ENCODE peak calls at places on chromosomes 7 and 10, in ten cellular contexts. P is Peyer's patch; D is effector memory CD4-positive, alpha-beta T cell; A is left lung; F is BE2C; K is aorta; U is tibial artery; I is fibroblast of lung; T is right lobe of liver; Z is IMR-90. Y is an unnamed sample. For H3K4me1, the result is how much of the 10 kb centered on the place peaks cover.

GRCh38 chr10:100020161-100020882 is 10.6 kb upstream of the DNMBP start:
- DNase-seq in P (no peak), D (no peak), A (no peak), F (no peak), K (no peak), U (no peak), I (no peak), T (no peak), Z (no peak), Y (no peak)

GRCh38 chr10:127679642-127680255 is 57.2 kb upstream of the FOXI2 start:
- DNase-seq in P (no peak), D (no peak), A (no peak), F (no peak), K (no peak), U (no peak), I (no peak), T (no peak), Z (no peak), Y (peak)

GRCh38 chr10:49119746-49120145 is 4.4 kb upstream of the VSTM4 start:
- DNase-seq in P (no peak), D (no peak), A (no peak), F (no peak), K (no peak), U (no peak), I (peak), T (no peak), Z (peak), Y (no peak)

GRCh38 chr10:55747244-55747643 is 613.8 kb downstream of the ZWINT start:
- DNase-seq in P (peak), D (no peak), A (no peak), F (no peak), K (no peak), U (no peak), I (no peak), T (no peak), Z (no peak), Y (no peak)

GRCh38 chr10:73790886-73791625 is 5.7 kb downstream of the ZSWIM8 start:
- DNase-seq in P (no peak), D (no peak), A (no peak), F (no peak), K (no peak), U (no peak), I (no peak), T (no peak), Z (no peak), Y (no peak)

GRCh38 chr10:110525349-110526260 is 27.9 kb downstream of the DUSP5 start:
- DNase-seq in P (no peak), D (no peak), A (no peak), F (no peak), K (no peak), U (no peak), I (peak), T (peak), Z (peak), Y (no peak)

GRCh38 chr7:127322832-127323231 is 69.7 kb downstream of the ZNF800 start:
- DNase-seq in P (no peak), D (no peak), A (no peak), F (no peak), K (no peak), U (no peak), I (no peak), T (no peak), Z (no peak), Y (no peak)

GRCh38 chr10:86197166-86197790 is 169.3 kb downstream of the GRID1 start:
- DNase-seq in P (peak), D (no peak), A (no peak), F (no peak), K (no peak), U (peak), I (no peak), T (peak), Z (no peak), Y (no peak)

GRCh38 chr7:30805081-30805691 is 34.0 kb downstream of the MINDY4 start:
- DNase-seq in P (no peak), D (no peak), A (no peak), F (no peak), K (no peak), U (no peak), I (no peak), T (no peak), Z (no peak), Y (no peak)

GRCh38 chr10:103395754-103396066 is 565 bp downstream of the ATP5MK start:
- DNase-seq in P (no peak), D (no peak), A (no peak), F (no peak), K (no peak), U (no peak), I (peak), T (no peak), Z (peak), Y (peak)

GRCh38 chr7:130614449-130614848 is 54.1 kb downstream of the COPG2 start:
- DNase-seq in P (no peak), D (no peak), A (no peak), F (no peak), K (no peak), U (no peak), I (no peak), T (no peak), Z (no peak), Y (no peak)

GRCh38 chr10:66501356-66501755 is 424.5 kb upstream of the LRRTM3 start:
- DNase-seq in P (no peak), D (no peak), A (no peak), F (no peak), K (no peak), U (no peak), I (no peak), T (no peak), Z (no peak), Y (no peak)

GRCh38 chr7:158432369-158433270 is 155.0 kb downstream of the PTPRN2 start:
- DNase-seq in P (peak), D (no peak), A (no peak), F (no peak), K (no peak), U (no peak), I (no peak), T (no peak), Z (no peak), Y (no peak)

DNA sequence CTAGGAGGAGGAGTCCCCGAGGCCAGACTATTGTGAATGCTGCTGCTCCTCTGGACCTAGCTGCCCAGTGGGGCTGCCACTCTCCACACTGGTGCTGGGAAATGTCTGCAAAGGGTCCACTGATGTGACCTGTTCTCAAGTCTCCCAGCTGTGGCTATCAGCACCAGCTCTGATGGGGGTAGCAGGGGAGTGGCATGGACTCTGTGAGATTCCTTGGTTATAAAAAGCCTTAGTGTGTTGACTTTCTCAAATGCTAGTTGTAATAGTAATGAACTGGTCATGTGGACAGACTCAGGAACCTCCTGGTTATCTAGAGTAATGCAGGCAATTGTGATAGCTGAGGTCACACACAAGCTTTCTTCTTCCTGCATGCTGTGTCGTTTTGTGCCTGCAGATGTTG is 34.1 kb upstream of the ARMC3 start:
- DNase-seq in P (no peak), D (no peak), A (no peak), F (no peak), K (no peak), U (no peak), I (no peak), T (no peak), Z (no peak), Y (no peak)
- H3K4me1 ChIP-seq in P (under half), D (under half), A (under half), F (under half), K (under half), U (under half), I (under half), T (under half), Z (under half), Y (under half)

GRCh38 chr7:108686494-108686893 is 116.8 kb downstream of the DNAJB9 start:
- DNase-seq in P (no peak), D (no peak), A (no peak), F (no peak), K (no peak), U (no peak), I (no peak), T (no peak), Z (no peak), Y (no peak)
- H3K4me1 ChIP-seq in P (under half), D (under half), A (under half), F (under half), K (under half), U (under half), I (under half), T (under half), Z (under half), Y (under half)

DNA sequence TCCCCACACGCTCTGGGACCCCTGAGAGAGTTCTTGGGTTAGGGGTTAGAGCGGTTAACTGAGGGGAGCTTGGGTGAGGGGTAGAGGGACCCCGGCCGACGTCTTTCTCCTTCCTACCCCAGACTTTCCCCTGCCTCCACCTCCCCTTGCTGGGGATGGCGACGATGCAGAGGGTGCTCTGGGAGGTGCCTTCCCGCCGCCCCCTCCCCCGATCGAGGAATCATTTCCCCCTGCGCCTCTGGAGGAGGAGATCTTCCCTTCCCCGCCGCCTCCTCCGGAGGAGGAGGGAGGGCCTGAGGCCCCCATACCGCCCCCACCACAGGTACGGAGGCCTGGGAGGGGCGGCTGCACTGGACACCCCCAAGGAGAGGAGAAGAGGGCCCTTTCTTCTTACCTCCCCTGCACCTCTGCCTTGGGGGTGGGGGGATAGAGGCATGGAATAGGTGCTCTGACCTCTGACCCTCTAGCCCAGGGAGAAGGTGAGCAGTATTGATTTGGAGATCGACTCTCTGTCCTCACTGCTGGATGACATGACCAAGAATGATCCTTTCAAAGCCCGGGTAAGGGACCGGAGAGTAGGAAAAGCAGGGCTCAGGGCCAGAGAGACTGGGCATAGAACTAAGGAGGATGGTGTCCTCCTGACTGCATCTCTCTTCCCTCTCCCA is 1.1 kb downstream of the ZYX start:
- DNase-seq in P (no peak), D (no peak), A (peak), F (no peak), K (peak), U (no peak), I (no peak), T (no peak), Z (no peak), Y (peak)
- H3K4me1 ChIP-seq in P (under half), D (half or more), A (under half), F (under half), K (under half), U (half or more), I (under half), T (under half), Z (under half), Y (under half)

GRCh38 chr7:16649196-16649595 is 3.2 kb downstream of the BZW2 start:
- DNase-seq in P (no peak), D (no peak), A (no peak), F (no peak), K (no peak), U (no peak), I (peak), T (no peak), Z (no peak), Y (no peak)

GRCh38 chr7:16652255-16652583 is 6.2 kb downstream of the BZW2 start:
- DNase-seq in P (no peak), D (no peak), A (no peak), F (no peak), K (no peak), U (no peak), I (no peak), T (no peak), Z (no peak), Y (no peak)

GRCh38 chr7:16650266-16650665 is 4.3 kb downstream of the BZW2 start:
- DNase-seq in P (no peak), D (no peak), A (no peak), F (no peak), K (no peak), U (no peak), I (no peak), T (no peak), Z (no peak), Y (no peak)

GRCh38 chr7:16652888-16653287 is 6.9 kb downstream of the BZW2 start:
- DNase-seq in P (no peak), D (no peak), A (no peak), F (no peak), K (no peak), U (no peak), I (no peak), T (no peak), Z (no peak), Y (no peak)

DNA sequence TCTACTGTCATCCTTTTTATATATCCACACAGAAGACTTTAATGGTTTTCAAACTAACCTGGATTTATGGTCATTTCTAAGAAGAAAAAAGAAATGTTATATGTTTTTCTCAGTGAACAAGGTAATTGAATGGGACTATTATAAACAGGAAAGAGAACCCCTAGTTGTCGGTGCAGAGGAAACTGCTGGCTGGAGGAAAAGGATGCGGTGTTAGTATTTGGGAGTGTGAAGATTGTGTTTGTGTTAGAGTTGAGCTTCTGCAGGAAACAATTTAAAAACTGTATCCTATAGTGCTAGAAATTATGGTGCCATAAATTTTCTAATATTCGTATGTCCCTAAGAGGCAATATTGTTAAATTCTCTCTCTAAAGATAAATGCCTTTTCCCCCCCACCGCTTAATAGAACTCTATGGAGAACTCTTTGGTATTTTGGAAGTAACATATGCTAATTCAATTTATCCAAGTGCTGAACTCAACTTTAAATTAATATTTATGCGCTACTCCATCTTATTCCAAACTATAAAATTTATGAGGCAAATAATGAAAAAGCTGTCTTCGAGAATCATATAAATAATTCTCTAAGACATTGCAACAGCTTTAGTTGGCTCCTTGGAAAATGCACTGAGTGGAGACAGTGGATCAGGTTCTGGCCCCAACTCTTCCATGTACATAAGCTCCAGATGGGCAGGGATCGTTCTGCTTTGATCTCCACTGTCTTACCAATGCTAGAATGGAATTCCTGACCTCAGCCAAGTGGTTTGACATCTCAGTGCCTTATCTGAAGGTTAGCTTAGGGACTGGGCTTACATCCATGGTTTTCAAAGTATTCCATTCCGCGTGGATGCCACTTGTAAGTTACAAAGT is 5.6 kb downstream of the BZW2 start:
- DNase-seq in P (no peak), D (no peak), A (no peak), F (no peak), K (no peak), U (no peak), I (peak), T (no peak), Z (no peak), Y (peak)
- H3K4me1 ChIP-seq in P (under half), D (under half), A (under half), F (under half), K (under half), U (under half), I (under half), T (under half), Z (under half), Y (half or more)

Y was measured in A673.